ENCODE peak calls at places on chromosomes 16 and 17, in six cellular contexts. N is suprapubic skin; K is Peyer's patch; P is stomach; H is left ventricle myocardium inferior; Q is CD4-positive, alpha-beta memory T cell. D is an unnamed sample.
A peak's percentile ranks its signal among the peaks of the same experiment; 100 is the strongest.

GRCh38 chr17:48614904-48615211 is 234 bp downstream of the HOXB8 start:
- DNase-seq in N (no peak), H (no peak), K (no peak), Q (no peak), P (no peak), D (no peak)

GRCh38 chr16:24013733-24014645 is 178.2 kb downstream of the PRKCB start:
- DNase-seq in P (peak; percentile 31), Q (peak; percentile 73), H (no peak), N (no peak), K (peak; percentile 91), D (peak; percentile 43)

GRCh38 chr17:68867759-68868516 is 87.3 kb downstream of the ABCA8 start:
- DNase-seq in K (no peak), H (no peak), P (no peak), Q (no peak), N (no peak), D (no peak)

GRCh38 chr16:25256821-25257503 is 683 bp downstream of the ZKSCAN2 start:
- DNase-seq in P (no peak), N (no peak), Q (peak; percentile 3), H (no peak), K (no peak), D (no peak)

GRCh38 chr16:29662729-29663019 is 373 bp upstream of the SPN start:
- DNase-seq in N (no peak), P (peak; percentile 27), K (peak; percentile 72), H (no peak), Q (peak; percentile 64), D (peak; percentile 41)

GRCh38 chr17:81923302-81924260 is 4.0 kb downstream of the MAFG start:
- DNase-seq in Q (no peak), N (no peak), P (peak; percentile 85), K (peak; percentile 31), H (peak; percentile 75), D (no peak)

GRCh38 chr17:47704116-47704515 is 10.2 kb downstream of the TBKBP1 start:
- DNase-seq in H (peak; percentile 30), K (peak; percentile 69), N (no peak), Q (no peak), P (no peak), D (no peak)

GRCh38 chr17:43905985-43906852 is 1.1 kb downstream of the MPP2 start:
- DNase-seq in P (peak; percentile 74), H (peak; percentile 73), Q (peak; percentile 33), N (peak; percentile 91), K (peak; percentile 44), D (peak; percentile 54)

GRCh38 chr16:78184554-78185183 is 85.2 kb downstream of the WWOX start:
- DNase-seq in N (no peak), H (no peak), K (no peak), Q (no peak), P (no peak), D (no peak)

GRCh38 chr16:10388987-10389386 is 3.1 kb downstream of the ATF7IP2 start:
- DNase-seq in H (no peak), Q (no peak), K (no peak), P (no peak), N (no peak), D (no peak)

GRCh38 chr16:10387378-10387681 is 1.5 kb downstream of the ATF7IP2 start:
- DNase-seq in P (no peak), Q (peak; percentile 26), H (no peak), K (no peak), N (no peak), D (no peak)

GRCh38 chr16:10385725-10386516 is at the start of gene ATF7IP2:
- DNase-seq in Q (peak; percentile 85), K (peak; percentile 94), P (peak; percentile 89), N (peak; percentile 82), H (peak; percentile 92), D (peak; percentile 80)

GRCh38 chr16:10383626-10384025 is 2.2 kb upstream of the ATF7IP2 start:
- DNase-seq in Q (no peak), K (no peak), N (no peak), P (no peak), H (no peak), D (no peak)

GRCh38 chr16:10386517-10387377 is 886 bp downstream of the ATF7IP2 start:
- DNase-seq in K (no peak), H (no peak), P (no peak), N (no peak), Q (peak; percentile 25), D (no peak)
- H3K9me3 ChIP-seq in K (no peaks in the 10 kb centered on the region), H (no peaks in the 10 kb centered on the region), P (no peaks in the 10 kb centered on the region), N (no peaks in the 10 kb centered on the region), Q (no peaks in the 10 kb centered on the region), D (no peaks in the 10 kb centered on the region)

DNA sequence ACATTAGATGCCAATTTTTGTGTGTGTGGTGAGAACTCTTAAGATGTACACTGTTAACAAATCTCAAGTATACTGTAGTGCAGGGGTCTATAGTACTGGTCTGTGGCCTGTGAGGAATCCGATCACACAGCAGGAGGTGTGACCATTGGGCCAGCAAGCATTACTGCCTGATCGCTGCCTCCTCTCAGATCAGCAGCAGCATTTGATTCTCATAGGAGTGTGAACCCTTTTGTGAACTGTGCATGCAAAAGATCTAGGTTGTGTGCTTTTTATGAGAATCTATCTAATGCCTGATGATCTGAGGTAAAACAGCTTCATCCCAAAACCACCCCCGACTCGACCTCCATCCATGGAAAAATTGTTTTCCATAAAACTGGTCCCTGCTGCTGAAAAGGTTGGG is 12.6 kb downstream of the ZNF267 start:
- DNase-seq in H (no peak), K (no peak), N (no peak), Q (no peak), P (no peak), D (no peak)
- H3K9me3 ChIP-seq in H (peaks cover 7% of the 10 kb centered on the region), K (no peaks in the 10 kb centered on the region), N (no peaks in the 10 kb centered on the region), Q (no peaks in the 10 kb centered on the region), P (no peaks in the 10 kb centered on the region), D (peaks cover 13% of the 10 kb centered on the region)

GRCh38 chr16:65771707-65772106 is 594.8 kb upstream of the CDH5 start:
- DNase-seq in Q (no peak), P (no peak), K (no peak), N (no peak), H (no peak), D (no peak)
- H3K9me3 ChIP-seq in Q (no peaks in the 10 kb centered on the region), P (peaks cover 18% of the 10 kb centered on the region), K (no peaks in the 10 kb centered on the region), N (peaks cover 7% of the 10 kb centered on the region), H (peaks cover 17% of the 10 kb centered on the region), D (no peaks in the 10 kb centered on the region)

DNA sequence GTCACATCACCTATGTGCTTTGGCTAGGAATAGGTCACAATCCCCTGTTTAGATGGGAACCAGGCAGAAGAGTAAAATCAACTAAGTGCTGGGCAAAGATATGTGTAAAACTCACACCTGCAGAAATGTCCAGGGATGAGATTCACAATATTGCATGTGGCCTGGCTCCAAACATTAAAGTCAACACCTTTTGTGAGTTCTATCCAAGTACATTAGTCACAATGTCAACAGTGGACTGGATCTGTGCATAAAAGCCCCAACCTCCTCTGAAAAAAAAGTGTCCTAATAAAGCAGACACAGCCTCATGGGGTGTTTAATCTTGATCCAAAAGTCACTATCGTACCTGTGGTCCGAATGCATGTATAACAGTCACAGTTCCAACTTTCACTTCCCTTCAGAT is 1990.3 kb downstream of the TP53TG3F start:
- DNase-seq in Q (no peak), N (no peak), P (no peak), K (no peak), H (no peak), D (no peak)
- H3K9me3 ChIP-seq in Q (no peaks in the 10 kb centered on the region), N (peaks cover 34% of the 10 kb centered on the region), P (peaks cover 76% of the 10 kb centered on the region), K (peaks cover 3% of the 10 kb centered on the region), H (peaks cover 81% of the 10 kb centered on the region), D (peaks cover 44% of the 10 kb centered on the region)

DNA sequence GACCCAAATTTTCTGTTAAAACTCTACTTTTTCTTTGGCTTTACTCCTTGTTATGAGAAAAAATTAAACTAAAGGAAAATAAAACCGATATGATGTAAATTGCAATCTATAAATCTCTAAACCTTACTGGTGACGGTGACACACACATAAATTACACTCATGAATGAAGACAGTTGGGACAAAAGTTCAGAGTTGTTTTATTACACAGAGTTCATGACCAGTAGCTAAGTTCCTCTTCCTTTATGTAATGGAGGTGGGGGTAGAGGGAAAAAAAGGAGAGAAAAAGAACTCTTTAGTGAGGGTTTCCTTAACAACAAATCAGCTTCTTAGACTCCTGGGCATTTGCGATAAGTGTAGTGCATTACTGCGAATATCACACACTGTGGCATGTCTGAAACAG is 220.7 kb downstream of the KCNJ2 start:
- DNase-seq in P (no peak), K (no peak), H (no peak), N (no peak), Q (no peak), D (no peak)
- H3K9me3 ChIP-seq in P (no peaks in the 10 kb centered on the region), K (no peaks in the 10 kb centered on the region), H (no peaks in the 10 kb centered on the region), N (no peaks in the 10 kb centered on the region), Q (no peaks in the 10 kb centered on the region), D (no peaks in the 10 kb centered on the region)

DNA sequence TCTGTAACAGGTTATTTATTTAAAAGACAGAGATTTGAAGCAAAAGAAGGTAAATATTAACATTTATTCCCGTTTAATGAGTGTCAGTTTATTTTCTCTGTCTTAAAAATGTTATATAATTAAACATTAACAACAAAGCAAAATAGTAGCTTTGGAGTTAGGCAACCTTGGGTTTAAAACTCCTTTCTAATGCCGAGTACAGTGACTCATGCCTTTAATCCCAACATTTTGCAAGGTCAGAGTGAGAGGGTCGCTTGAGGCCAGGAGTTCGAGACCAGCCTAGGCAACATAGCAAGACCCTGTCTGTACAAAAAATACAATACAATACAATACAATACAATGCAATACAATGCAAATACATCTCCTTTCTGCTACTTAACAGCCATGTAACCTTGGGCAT is 128.7 kb downstream of the CHD9 start:
- DNase-seq in N (no peak), K (no peak), Q (no peak), P (no peak), H (no peak), D (no peak)
- H3K9me3 ChIP-seq in N (no peaks in the 10 kb centered on the region), K (peaks cover 12% of the 10 kb centered on the region), Q (no peaks in the 10 kb centered on the region), P (peaks cover 9% of the 10 kb centered on the region), H (peaks cover 10% of the 10 kb centered on the region), D (peaks cover 20% of the 10 kb centered on the region)